ENCODE peak calls at places on chromosomes 4 and X, in six cellular contexts. C, Z, W, I, J and V are unnamed samples.

GRCh38 chr4:183333983-183334382 is 11.8 kb upstream of the CLDN24 start:
- DNase-seq in I (peak; percentile 84), W (no peak), C (no peak), J (no peak), Z (no peak), V (no peak)

GRCh38 chr4:140924761-140925392 is 168.7 kb upstream of the TBC1D9 start:
- DNase-seq in J (no peak), Z (no peak), W (no peak), C (no peak), I (no peak), V (no peak)

GRCh38 chrX:24575496-24575895 is 71.7 kb downstream of the PCYT1B start:
- DNase-seq in I (no peak), Z (no peak), W (no peak), C (no peak), J (no peak), V (no peak)

GRCh38 chr4:107863416-107863815 is 38.7 kb downstream of the SGMS2 start:
- DNase-seq in J (no peak), Z (no peak), C (no peak), W (no peak), I (no peak), V (no peak)

GRCh38 chr4:3339566-3339965 is 46.7 kb downstream of the RGS12 start:
- DNase-seq in C (no peak), J (no peak), W (no peak), Z (no peak), I (no peak), V (no peak)

GRCh38 chrX:49230500-49231232 is 2.5 kb downstream of the CACNA1F start:
- DNase-seq in W (no peak), I (peak; percentile 22), Z (peak; percentile 20), C (peak; percentile 72), J (peak; percentile 82), V (peak; percentile 66)

GRCh38 chrX:154136627-154137161 is 7.3 kb upstream of the OPN1LW start:
- DNase-seq in J (peak; percentile 81), Z (peak; percentile 33), I (peak; percentile 41), W (no peak), C (peak; percentile 82), V (peak; percentile 81)

GRCh38 chr4:77395481-77395880 is 210.1 kb upstream of the CXCL13 start:
- DNase-seq in Z (no peak), J (no peak), C (no peak), W (no peak), I (no peak), V (no peak)

GRCh38 chr4:107619065-107619464 is 101.0 kb downstream of the PAPSS1 start:
- DNase-seq in Z (no peak), J (no peak), I (peak; percentile 78), W (peak; percentile 53), C (no peak), V (no peak)

GRCh38 chr4:52915131-52915645 is 53.1 kb downstream of the RASL11B start:
- DNase-seq in C (no peak), J (no peak), W (no peak), I (no peak), Z (no peak), V (no peak)

GRCh38 chrX:106774981-106775380 is 27.5 kb upstream of the TBC1D8B start:
- DNase-seq in C (no peak), I (peak; percentile 13), J (no peak), Z (no peak), W (no peak), V (no peak)

GRCh38 chr4:12716896-12717295 is 767.2 kb downstream of the RAB28 start:
- DNase-seq in J (no peak), Z (no peak), I (no peak), C (no peak), W (no peak), V (no peak)

GRCh38 chr4:16820304-16820703 is 78.1 kb downstream of the LDB2 start:
- DNase-seq in I (no peak), W (no peak), Z (no peak), J (no peak), C (no peak), V (no peak)

GRCh38 chrX:130228871-130229270 is 39.8 kb downstream of the ZNF280C start:
- DNase-seq in C (no peak), Z (no peak), I (no peak), W (no peak), J (no peak), V (no peak)

GRCh38 chrX:129706395-129707072 is 32.2 kb upstream of the XPNPEP2 start:
- DNase-seq in Z (no peak), J (no peak), C (no peak), I (peak; percentile 17), W (no peak), V (no peak)

GRCh38 chr4:2534904-2535385 is 1.5 kb upstream of the FAM193A start:
- DNase-seq in W (no peak), J (no peak), Z (no peak), I (peak; percentile 33), C (no peak), V (no peak)

GRCh38 chr4:132642196-132642817 is 506.8 kb upstream of the PCDH10 start:
- DNase-seq in I (peak; percentile 42), Z (no peak), J (peak; percentile 36), C (no peak), W (peak; percentile 23), V (no peak)

GRCh38 chr4:45172636-45173035 is 446.3 kb upstream of the GNPDA2 start:
- DNase-seq in W (no peak), I (no peak), J (peak; percentile 22), C (no peak), Z (no peak), V (peak; percentile 42)

GRCh38 chrX:40855411-40855810 is 120.1 kb upstream of the MED14 start:
- DNase-seq in W (peak; percentile 14), J (no peak), Z (no peak), I (no peak), C (no peak), V (no peak)

GRCh38 chr4:146342600-146343192 is 128.4 kb downstream of the REELD1 start:
- DNase-seq in J (peak; percentile 8), C (no peak), Z (no peak), I (peak; percentile 34), W (peak; percentile 30), V (no peak)

GRCh38 chrX:112664928-112665327 is 14.8 kb downstream of the LHFPL1 start:
- DNase-seq in Z (no peak), W (no peak), J (no peak), C (no peak), I (no peak), V (no peak)

GRCh38 chr4:41012308-41012707 is 202.0 kb downstream of the APBB2 start:
- DNase-seq in W (no peak), Z (no peak), J (no peak), C (no peak), I (no peak), V (no peak)

GRCh38 chr4:53061467-53061866 is 199.3 kb downstream of the RASL11B start:
- DNase-seq in Z (no peak), J (no peak), I (no peak), W (no peak), C (no peak), V (no peak)

GRCh38 chr4:13908455-13908854 is 280.9 kb upstream of the BOD1L1 start:
- DNase-seq in C (no peak), I (no peak), W (no peak), Z (no peak), J (no peak), V (no peak)

GRCh38 chr4:175560628-175561027 is 251.4 kb downstream of the GPM6A start:
- DNase-seq in J (no peak), W (no peak), I (peak; percentile 6), Z (no peak), C (no peak), V (no peak)

GRCh38 chrX:101429934-101430333 is 21.9 kb downstream of the HNRNPH2 start:
- DNase-seq in W (no peak), J (no peak), Z (no peak), C (no peak), I (peak; percentile 28), V (no peak)

GRCh38 chr4:41406051-41406516 is 131.9 kb upstream of the LIMCH1 start:
- DNase-seq in W (no peak), I (no peak), J (no peak), Z (no peak), C (no peak), V (no peak)

GRCh38 chrX:114924846-114925245 is 92.6 kb downstream of the IL13RA2 start:
- DNase-seq in I (no peak), J (no peak), Z (no peak), C (no peak), W (no peak), V (no peak)

GRCh38 chrX:133985164-133986007 is at the start of gene GPC3:
- DNase-seq in C (peak; percentile 55), Z (peak; percentile 1), I (peak; percentile 34), W (no peak), J (peak; percentile 73), V (peak; percentile 80)

GRCh38 chr4:122635205-122635604 is 14.3 kb upstream of the IL21 start:
- DNase-seq in C (no peak), I (no peak), Z (no peak), J (no peak), W (no peak), V (no peak)

GRCh38 chr4:140188975-140189374 is 35.0 kb upstream of the MAML3 start:
- DNase-seq in W (peak; percentile 89), Z (no peak), I (peak; percentile 64), C (peak; percentile 53), J (no peak), V (no peak)

GRCh38 chr4:2418652-2419571 is at the start of gene CFAP99:
- DNase-seq in I (peak; percentile 96), J (peak; percentile 99), W (peak; percentile 83), Z (peak; percentile 93), C (peak; percentile 99), V (peak; percentile 99)